ENCODE peak calls at places on chromosomes 11 and 22, in four cellular contexts. W, D, L and I are unnamed samples.

GRCh38 chr11:74691755-74692154 is 39.5 kb downstream of the CHRDL2 start:
- DNase-seq in W (no peak), D (no peak), L (no peak), I (no peak)

GRCh38 chr22:28819253-28820096 is 19.1 kb upstream of the XBP1 start:
- DNase-seq in W (no peak), D (no peak), L (no peak), I (no peak)

GRCh38 chr11:119729581-119730346 is 764 bp upstream of the NECTIN1 start:
- DNase-seq in W (peak; percentile 93), D (no peak), L (no peak), I (no peak)

GRCh38 chr11:113531575-113532451 is 56.6 kb upstream of the DRD2 start:
- DNase-seq in W (no peak), D (no peak), L (no peak), I (no peak)

GRCh38 chr22:35317680-35318290 is 18.1 kb downstream of the TOM1 start:
- DNase-seq in W (no peak), D (no peak), L (no peak), I (no peak)

GRCh38 chr11:15967166-15967565 is 389.2 kb downstream of the SOX6 start:
- DNase-seq in W (no peak), D (no peak), L (no peak), I (no peak)

GRCh38 chr11:116500833-116501622 is 271.8 kb downstream of the BUD13 start:
- DNase-seq in W (peak; percentile 57), D (no peak), L (no peak), I (no peak)

GRCh38 chr11:70702040-70702648 is 303.8 kb downstream of the CTTN start:
- DNase-seq in W (no peak), D (no peak), L (no peak), I (no peak)